ENCODE peak calls at places on chromosomes 2 and 18, in nine cellular contexts. L, V, G, J, K, U, C, W and M are unnamed samples.

GRCh38 chr2:197152451-197153228 is 157.9 kb downstream of the ANKRD44 start:
- DNase-seq in J (peak; percentile 67), C (no peak), U (peak; percentile 52), L (no peak), W (no peak), V (no peak), K (peak; percentile 55), G (no peak), M (no peak)

GRCh38 chr18:49514577-49514976 is 27.5 kb upstream of the C18orf32 start:
- DNase-seq in G (no peak), J (no peak), W (no peak), V (no peak), C (no peak), K (no peak), U (no peak), L (no peak), M (no peak)

GRCh38 chr2:144183744-144184143 is 336.2 kb downstream of the ZEB2 start:
- DNase-seq in G (no peak), W (no peak), L (no peak), V (no peak), U (peak; percentile 84), K (peak; percentile 29), C (no peak), J (no peak), M (peak; percentile 83)

GRCh38 chr2:27303093-27304025 is 4.9 kb downstream of the UCN start:
- DNase-seq in K (peak; percentile 83), G (peak; percentile 62), W (peak; percentile 38), J (peak; percentile 80), V (peak; percentile 52), U (peak; percentile 79), L (peak; percentile 43), C (no peak), M (peak; percentile 39)

GRCh38 chr2:72115361-72116080 is 32.1 kb downstream of the CYP26B1 start:
- DNase-seq in J (peak; percentile 69), V (peak; percentile 39), G (no peak), W (no peak), U (peak; percentile 82), C (no peak), K (peak; percentile 86), L (no peak), M (peak; percentile 77)

GRCh38 chr2:8086342-8086741 is 595.5 kb upstream of the ID2 start:
- DNase-seq in C (no peak), K (no peak), L (no peak), G (no peak), W (no peak), V (no peak), J (no peak), U (peak; percentile 16), M (no peak)

GRCh38 chr2:161308178-161308955 is at the start of gene PSMD14:
- DNase-seq in W (peak; percentile 88), K (peak; percentile 94), V (peak; percentile 91), C (peak; percentile 74), U (peak; percentile 95), G (peak; percentile 96), L (peak; percentile 91), J (peak; percentile 95), M (peak; percentile 71)

GRCh38 chr18:58645398-58645797 is 16.5 kb upstream of the ALPK2 start:
- DNase-seq in K (peak; percentile 30), V (no peak), J (peak; percentile 24), U (no peak), C (no peak), W (no peak), L (no peak), G (no peak), M (no peak)

GRCh38 chr18:13191779-13192178 is 26.8 kb upstream of the LDLRAD4 start:
- DNase-seq in J (peak; percentile 18), K (peak; percentile 61), L (peak; percentile 78), U (no peak), W (no peak), G (no peak), V (peak; percentile 84), C (no peak), M (no peak)

GRCh38 chr2:14632133-14632936 is at the start of gene LRATD1:
- DNase-seq in W (peak; percentile 89), U (peak; percentile 73), C (peak; percentile 93), K (peak; percentile 15), J (peak; percentile 17), G (peak; percentile 86), L (peak; percentile 94), V (peak; percentile 90), M (no peak)

GRCh38 chr2:227499971-227500630 is 28.1 kb downstream of the AGFG1 start:
- DNase-seq in K (no peak), G (no peak), U (no peak), J (no peak), V (no peak), W (no peak), L (no peak), C (no peak), M (no peak)

GRCh38 chr2:144390424-144391020 is 129.4 kb downstream of the ZEB2 start:
- DNase-seq in U (no peak), K (peak; percentile 68), J (peak; percentile 39), G (no peak), C (no peak), W (no peak), V (no peak), L (no peak), M (peak; percentile 14)

GRCh38 chr2:201432038-201432437 is 19.2 kb downstream of the TRAK2 start:
- DNase-seq in W (no peak), V (no peak), G (no peak), K (peak; percentile 72), U (peak; percentile 22), L (no peak), C (no peak), J (peak; percentile 75), M (no peak)

GRCh38 chr2:80073134-80073561 is 231.4 kb downstream of the LRRTM1 start:
- DNase-seq in G (no peak), J (peak; percentile 78), K (peak; percentile 74), W (no peak), L (no peak), U (peak; percentile 79), C (peak; percentile 15), V (peak; percentile 34), M (peak; percentile 22)

GRCh38 chr2:86037141-86037794 is 68.4 kb downstream of the POLR1A start:
- DNase-seq in K (peak; percentile 94), V (peak; percentile 97), G (peak; percentile 78), U (peak; percentile 93), C (no peak), L (peak; percentile 49), W (peak; percentile 88), J (peak; percentile 89), M (peak; percentile 91)

GRCh38 chr2:16197504-16198147 is 257.3 kb downstream of the MYCN start:
- DNase-seq in U (no peak), L (no peak), V (no peak), C (no peak), K (no peak), G (no peak), W (no peak), J (no peak), M (no peak)

GRCh38 chr2:79887747-79888374 is 375.0 kb downstream of the CTNNA2 start:
- DNase-seq in L (no peak), G (no peak), J (peak; percentile 75), V (no peak), C (peak; percentile 19), K (peak; percentile 66), U (peak; percentile 72), W (no peak), M (peak; percentile 24)

GRCh38 chr2:54067851-54068375 is 47.5 kb upstream of the ACYP2 start:
- DNase-seq in V (no peak), W (no peak), L (peak; percentile 64), G (no peak), J (no peak), U (peak; percentile 23), K (no peak), C (no peak), M (no peak)

GRCh38 chr2:95393901-95394300 is 8.6 kb upstream of the FAHD2A start:
- DNase-seq in L (no peak), U (no peak), W (no peak), K (no peak), J (no peak), V (no peak), C (no peak), G (no peak), M (no peak)
- TF ChIP-seq CTCF in L (no peak), U (no peak), W (no peak), K (no peak), J (no peak), V (no peak), C (no peak), G (no peak), M (no peak)

DNA sequence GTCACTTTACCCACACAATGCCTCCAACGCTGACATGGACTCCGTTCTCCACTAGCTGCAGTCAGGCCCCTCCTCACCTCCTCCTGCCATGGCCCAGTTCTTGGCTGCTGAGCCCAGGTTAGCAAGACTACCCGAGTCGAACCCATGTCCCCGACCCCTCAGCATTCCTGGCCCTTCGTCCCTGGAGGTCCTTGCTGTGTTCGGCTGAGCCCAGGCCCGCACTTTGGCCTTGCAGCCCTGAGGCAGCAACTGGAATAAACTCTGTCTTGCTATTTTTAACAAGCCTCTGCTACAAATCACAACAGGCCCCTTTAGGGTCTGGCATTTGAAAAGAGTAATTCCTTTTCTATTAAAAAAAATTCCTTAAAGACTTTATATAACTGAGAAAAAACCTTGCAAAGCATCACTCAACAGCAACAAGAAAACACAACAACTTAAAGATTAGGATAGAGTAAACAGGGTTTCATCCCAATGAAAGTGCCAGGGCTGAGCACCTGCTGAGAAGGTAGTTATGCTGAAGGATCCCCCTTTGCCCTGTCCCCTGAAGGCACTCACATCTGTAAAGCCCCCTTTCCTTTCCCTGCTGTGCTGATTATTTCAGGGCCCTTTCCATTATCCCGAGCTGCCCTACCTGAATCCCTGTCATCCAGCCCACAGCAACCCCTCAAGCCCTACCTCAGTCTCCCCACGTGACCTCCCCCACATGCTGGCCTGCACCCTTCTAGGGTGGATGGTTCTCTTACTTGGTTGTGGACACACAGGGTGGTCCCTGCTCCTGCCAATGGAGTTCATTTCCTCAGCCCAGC is 120.0 kb upstream of the SNTG2 start:
- DNase-seq in K (no peak), U (no peak), J (no peak), V (no peak), G (no peak), C (no peak), L (no peak), W (no peak), M (no peak)
- TF ChIP-seq CTCF in K (no peak), U (no peak), J (no peak), V (no peak), G (no peak), C (no peak), L (no peak), W (no peak), M (no peak)

GRCh38 chr18:63161032-63161727 is 158.4 kb downstream of the BCL2 start:
- DNase-seq in V (no peak), W (no peak), G (no peak), K (no peak), L (no peak), C (no peak), J (peak; percentile 21), U (no peak), M (no peak)
- TF ChIP-seq CTCF in V (no peak), W (no peak), G (no peak), K (no peak), L (no peak), C (no peak), J (no peak), U (no peak), M (no peak)

DNA sequence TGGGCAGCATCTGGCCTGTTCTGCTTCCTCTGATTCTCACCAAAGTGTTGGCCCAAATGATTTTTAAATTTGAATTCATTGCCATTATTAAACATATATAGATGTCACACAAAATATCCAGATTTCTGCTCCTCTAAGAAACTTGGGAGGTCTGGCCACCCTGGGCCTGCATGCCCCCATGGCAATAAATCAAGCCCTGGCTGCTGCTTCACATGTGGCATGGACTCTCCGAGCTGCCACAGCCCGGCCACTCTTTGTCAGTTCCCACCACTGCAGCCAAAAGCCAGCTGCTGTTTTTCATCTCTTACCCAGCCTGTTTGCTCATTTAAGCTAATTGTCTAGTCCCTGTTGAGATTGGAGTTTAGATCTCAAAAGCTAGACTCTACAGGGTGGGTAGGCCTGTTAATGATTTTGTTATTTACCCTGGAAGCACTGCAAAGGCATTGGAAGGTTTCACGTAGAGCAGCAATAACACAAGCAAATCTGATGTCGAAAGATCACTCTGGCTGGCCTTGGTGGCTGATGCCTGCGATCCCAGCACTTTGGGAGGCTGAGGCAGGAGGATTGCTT is 20.9 kb upstream of the ANXA4 start:
- DNase-seq in W (no peak), G (no peak), J (no peak), L (no peak), V (no peak), C (no peak), U (no peak), K (no peak), M (no peak)
- TF ChIP-seq CTCF in W (no peak), G (no peak), J (no peak), L (no peak), V (no peak), C (no peak), U (no peak), K (no peak), M (no peak)